ENCODE peak calls at places on chromosomes 12 and 14, in ten cellular contexts. O, Q, A, J, B, R, H, G, P and I are unnamed samples.

GRCh38 chr12:43310596-43310995 is 241.4 kb downstream of the ADAMTS20 start:
- DNase-seq in J (no peak), Q (no peak), O (no peak), B (no peak), H (no peak), R (no peak), P (no peak), A (no peak), G (no peak), I (no peak)

GRCh38 chr12:77231548-77231947 is 166.2 kb upstream of the E2F7 start:
- DNase-seq in B (no peak), H (no peak), Q (peak; percentile 82), A (peak; percentile 2), P (peak; percentile 92), G (peak; percentile 67), O (peak; percentile 64), J (peak; percentile 32), R (no peak), I (peak; percentile 83)

GRCh38 chr12:30769802-30770201 is 15.1 kb upstream of the CAPRIN2 start:
- DNase-seq in R (no peak), O (no peak), H (no peak), Q (no peak), G (no peak), P (no peak), B (no peak), J (no peak), A (no peak), I (no peak)

GRCh38 chr12:26359576-26359975 is 164.2 kb downstream of the SSPN start:
- DNase-seq in J (no peak), G (no peak), O (no peak), B (no peak), A (no peak), R (no peak), Q (no peak), H (no peak), P (no peak), I (peak; percentile 34)

GRCh38 chr12:92065018-92065499 is 80.6 kb downstream of the BTG1 start:
- DNase-seq in J (no peak), G (no peak), B (peak; percentile 23), H (no peak), Q (peak; percentile 70), P (peak; percentile 74), R (no peak), A (no peak), O (no peak), I (peak; percentile 49)

GRCh38 chr12:91805031-91805430 is 340.6 kb downstream of the BTG1 start:
- DNase-seq in Q (no peak), G (no peak), A (no peak), O (no peak), H (no peak), J (no peak), R (no peak), B (no peak), P (no peak), I (no peak)

GRCh38 chr12:48818831-48819590 is 715 bp downstream of the CACNB3 start:
- DNase-seq in P (no peak), J (no peak), H (no peak), B (peak; percentile 37), R (peak; percentile 63), Q (no peak), O (peak; percentile 25), A (no peak), G (no peak), I (no peak)

GRCh38 chr12:116783503-116784237 is 45.6 kb downstream of the RNFT2 start:
- DNase-seq in J (no peak), O (no peak), G (no peak), Q (no peak), B (no peak), A (no peak), P (no peak), H (no peak), R (no peak), I (no peak)

GRCh38 chr14:101885254-101885576 is 79.2 kb upstream of the DYNC1H1 start:
- DNase-seq in J (no peak), P (no peak), G (no peak), Q (peak; percentile 58), B (no peak), H (no peak), A (no peak), O (no peak), R (no peak), I (no peak)

GRCh38 chr12:79020106-79020505 is 155.5 kb downstream of the SYT1 start:
- DNase-seq in B (no peak), G (no peak), J (no peak), Q (no peak), H (no peak), R (no peak), P (peak; percentile 18), O (no peak), A (no peak), I (peak; percentile 25)

GRCh38 chr14:75252254-75252837 is 26.3 kb upstream of the FOS start:
- DNase-seq in Q (no peak), B (no peak), A (no peak), H (no peak), R (no peak), G (no peak), P (no peak), O (no peak), J (no peak), I (no peak)

GRCh38 chr12:79168687-79169086 is 304.1 kb downstream of the SYT1 start:
- DNase-seq in J (no peak), G (no peak), A (no peak), R (no peak), O (no peak), P (no peak), Q (no peak), B (no peak), H (no peak), I (no peak)

GRCh38 chr12:57234571-57235011 is 5.1 kb downstream of the SHMT2 start:
- DNase-seq in P (no peak), G (no peak), H (no peak), B (no peak), R (no peak), O (no peak), J (no peak), A (no peak), Q (no peak), I (no peak)
- H3K4me3 ChIP-seq in P (no peak overlapping the region), G (no peak overlapping the region), H (no peak overlapping the region), B (no peak overlapping the region), R (no peak overlapping the region), O (no peak overlapping the region), J (peak overlapping the region; percentile 54), A (no peak overlapping the region), Q (no peak overlapping the region), I (no peak overlapping the region)

GRCh38 chr12:54030442-54030801 is 2.2 kb downstream of the HOXC6 start:
- DNase-seq in J (no peak), R (no peak), A (no peak), H (no peak), Q (no peak), O (no peak), B (no peak), G (no peak), P (no peak), I (no peak)

GRCh38 chr12:54027442-54027786 is 826 bp upstream of the HOXC6 start:
- DNase-seq in B (no peak), P (no peak), O (no peak), H (no peak), G (no peak), J (no peak), Q (no peak), R (no peak), A (no peak), I (no peak)

GRCh38 chr12:54030889-54031860 is 1.7 kb upstream of the HOXC5 start:
- DNase-seq in H (no peak), J (no peak), P (peak; percentile 32), Q (no peak), B (no peak), O (no peak), A (no peak), G (peak; percentile 84), R (peak; percentile 70), I (peak; percentile 94)

GRCh38 chr12:54028324-54029201 is at the start of gene HOXC6:
- DNase-seq in R (no peak), B (peak; percentile 63), H (no peak), A (peak; percentile 78), P (peak; percentile 24), J (no peak), O (no peak), Q (no peak), G (peak; percentile 53), I (peak; percentile 89)

DNA sequence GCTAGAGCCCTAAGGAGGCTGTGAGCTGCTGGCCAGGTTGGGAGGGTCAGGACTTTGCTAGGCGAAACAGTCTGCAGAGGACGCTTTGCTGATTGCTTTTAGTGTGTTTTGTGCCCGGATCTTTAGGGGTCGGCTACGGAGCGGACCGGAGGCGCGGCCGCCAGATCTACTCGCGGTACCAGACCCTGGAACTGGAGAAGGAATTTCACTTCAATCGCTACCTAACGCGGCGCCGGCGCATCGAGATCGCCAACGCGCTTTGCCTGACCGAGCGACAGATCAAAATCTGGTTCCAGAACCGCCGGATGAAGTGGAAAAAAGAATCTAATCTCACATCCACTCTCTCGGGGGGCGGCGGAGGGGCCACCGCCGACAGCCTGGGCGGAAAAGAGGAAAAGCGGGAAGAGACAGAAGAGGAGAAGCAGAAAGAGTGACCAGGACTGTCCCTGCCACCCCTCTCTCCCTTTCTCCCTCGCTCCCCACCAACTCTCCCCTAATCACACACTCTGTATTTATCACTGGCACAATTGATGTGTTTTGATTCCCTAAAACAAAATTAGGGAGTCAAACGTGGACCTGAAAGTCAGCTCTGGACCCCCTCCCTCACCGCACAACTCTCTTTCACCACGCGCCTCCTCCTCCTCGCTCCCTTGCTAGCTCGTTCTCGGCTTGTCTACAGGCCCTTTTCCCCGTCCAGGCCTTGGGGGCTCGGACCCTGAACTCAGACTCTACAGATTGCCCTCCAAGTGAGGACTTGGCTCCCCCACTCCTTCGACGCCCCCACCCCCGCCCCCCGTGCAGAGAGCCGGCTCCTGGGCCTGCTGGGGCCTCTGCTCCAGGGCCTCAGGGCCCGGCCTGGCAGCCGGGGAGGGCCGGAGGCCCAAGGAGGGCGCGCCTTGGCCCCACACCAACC is 1.5 kb downstream of the HOXC6 start:
- DNase-seq in P (no peak), J (no peak), G (no peak), Q (no peak), A (no peak), O (no peak), R (peak; percentile 62), B (no peak), H (no peak), I (no peak)
- H3K4me3 ChIP-seq in P (peak overlapping the region; percentile 20), J (no peak overlapping the region), G (peak overlapping the region; percentile 51), Q (no peak overlapping the region), A (no peak overlapping the region), O (no peak overlapping the region), R (no peak overlapping the region), B (peak overlapping the region; percentile 32), H (peak overlapping the region; percentile 77), I (peak overlapping the region; percentile 71)

GRCh38 chr12:19211802-19212201 is 82.3 kb downstream of the PLEKHA5 start:
- DNase-seq in R (no peak), J (no peak), Q (no peak), A (no peak), O (no peak), P (no peak), G (no peak), H (no peak), B (no peak), I (no peak)
- H3K4me3 ChIP-seq in R (no peak overlapping the region), J (no peak overlapping the region), Q (no peak overlapping the region), A (no peak overlapping the region), O (no peak overlapping the region), P (no peak overlapping the region), G (no peak overlapping the region), H (no peak overlapping the region), B (no peak overlapping the region), I (no peak overlapping the region)

DNA sequence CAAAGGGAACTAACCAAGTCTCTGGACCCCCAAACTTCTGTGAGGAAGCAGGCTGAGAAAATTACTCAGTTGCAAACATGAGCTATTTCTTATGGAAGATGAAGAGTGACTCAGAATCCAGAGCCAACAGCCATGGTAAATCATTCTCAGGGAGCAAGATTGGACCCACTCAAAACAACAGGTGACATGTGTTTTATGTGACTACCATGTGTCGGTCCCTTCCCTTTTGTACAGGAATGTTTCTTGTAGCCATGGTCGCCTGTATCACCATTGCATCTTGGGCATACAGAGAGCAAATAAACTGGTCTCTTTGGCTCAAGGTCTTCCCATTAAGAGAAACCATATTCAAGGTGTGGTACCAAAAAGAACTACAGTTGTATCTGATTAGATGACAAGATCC is 75.4 kb upstream of the COCH start:
- DNase-seq in R (no peak), Q (no peak), P (no peak), J (no peak), B (no peak), O (no peak), A (no peak), G (no peak), H (no peak), I (no peak)
- H3K4me3 ChIP-seq in R (no peak overlapping the region), Q (no peak overlapping the region), P (no peak overlapping the region), J (no peak overlapping the region), B (no peak overlapping the region), O (no peak overlapping the region), A (no peak overlapping the region), G (no peak overlapping the region), H (no peak overlapping the region), I (no peak overlapping the region)